ENCODE peak calls at places on chromosomes 11 and 22, in five cellular contexts. One of them, this sample, is unnamed.

GRCh38 chr22:42930810-42931420 is 73.8 kb upstream of the ARFGAP3 start:
- DNase-seq in brain microvascular endothelial cell: peak
- DNase-seq in tibial nerve: no peak
- DNase-seq in epithelial cell of esophagus: peak
- DNase-seq in fibroblast of lung: no peak
- DNase-seq in this sample: no peak

GRCh38 chr22:36951746-36952145 is 38.3 kb downstream of the CSF2RB start:
- DNase-seq in brain microvascular endothelial cell: no peak
- DNase-seq in tibial nerve: no peak
- DNase-seq in epithelial cell of esophagus: no peak
- DNase-seq in fibroblast of lung: no peak
- DNase-seq in this sample: no peak

GRCh38 chr11:101706015-101706414 is 122.2 kb upstream of the TRPC6 start:
- DNase-seq in brain microvascular endothelial cell: no peak
- DNase-seq in tibial nerve: no peak
- DNase-seq in epithelial cell of esophagus: no peak
- DNase-seq in fibroblast of lung: peak
- DNase-seq in this sample: no peak

GRCh38 chr11:44755553-44756505 is 29.1 kb downstream of the TSPAN18 start:
- DNase-seq in brain microvascular endothelial cell: no peak
- DNase-seq in tibial nerve: no peak
- DNase-seq in epithelial cell of esophagus: no peak
- DNase-seq in fibroblast of lung: no peak
- DNase-seq in this sample: no peak

GRCh38 chr22:40200795-40201194 is 23.1 kb downstream of the TNRC6B start:
- DNase-seq in brain microvascular endothelial cell: no peak
- DNase-seq in tibial nerve: no peak
- DNase-seq in epithelial cell of esophagus: no peak
- DNase-seq in fibroblast of lung: no peak
- DNase-seq in this sample: no peak

GRCh38 chr11:26715133-26715532 is 6.7 kb downstream of the SLC5A12 start:
- DNase-seq in brain microvascular endothelial cell: no peak
- DNase-seq in tibial nerve: no peak
- DNase-seq in epithelial cell of esophagus: no peak
- DNase-seq in fibroblast of lung: no peak
- DNase-seq in this sample: no peak

GRCh38 chr11:78350646-78351165 is 66.9 kb downstream of the GAB2 start:
- DNase-seq in brain microvascular endothelial cell: no peak
- DNase-seq in tibial nerve: peak
- DNase-seq in epithelial cell of esophagus: no peak
- DNase-seq in fibroblast of lung: peak
- DNase-seq in this sample: no peak

GRCh38 chr22:47043835-47044721 is 281.6 kb downstream of the TBC1D22A start:
- DNase-seq in brain microvascular endothelial cell: no peak
- DNase-seq in tibial nerve: no peak
- DNase-seq in epithelial cell of esophagus: peak
- DNase-seq in fibroblast of lung: peak
- DNase-seq in this sample: no peak

GRCh38 chr22:30286331-30286730 is 3.0 kb downstream of the CASTOR1 start:
- DNase-seq in brain microvascular endothelial cell: no peak
- DNase-seq in tibial nerve: no peak
- DNase-seq in epithelial cell of esophagus: no peak
- DNase-seq in fibroblast of lung: no peak
- DNase-seq in this sample: no peak

GRCh38 chr11:64776875-64777274 is 1.5 kb downstream of the SF1 start:
- DNase-seq in brain microvascular endothelial cell: no peak
- DNase-seq in tibial nerve: no peak
- DNase-seq in epithelial cell of esophagus: no peak
- DNase-seq in fibroblast of lung: no peak
- DNase-seq in this sample: no peak

GRCh38 chr11:36006556-36006955 is 62.7 kb downstream of the LDLRAD3 start:
- DNase-seq in brain microvascular endothelial cell: no peak
- DNase-seq in tibial nerve: no peak
- DNase-seq in epithelial cell of esophagus: no peak
- DNase-seq in fibroblast of lung: no peak
- DNase-seq in this sample: no peak

GRCh38 chr11:64333556-64333955 is 6.4 kb upstream of the CCDC88B start:
- DNase-seq in brain microvascular endothelial cell: no peak
- DNase-seq in tibial nerve: no peak
- DNase-seq in epithelial cell of esophagus: no peak
- DNase-seq in fibroblast of lung: no peak
- DNase-seq in this sample: no peak

GRCh38 chr22:25833091-25833490 is 91.1 kb downstream of the MYO18B start:
- DNase-seq in brain microvascular endothelial cell: no peak
- DNase-seq in tibial nerve: no peak
- DNase-seq in epithelial cell of esophagus: no peak
- DNase-seq in fibroblast of lung: no peak
- DNase-seq in this sample: no peak
- TF ChIP-seq CTCF in brain microvascular endothelial cell: no peak
- TF ChIP-seq CTCF in tibial nerve: no peak
- TF ChIP-seq CTCF in epithelial cell of esophagus: no peak
- TF ChIP-seq CTCF in fibroblast of lung: no peak
- TF ChIP-seq CTCF in this sample: no peak

GRCh38 chr11:90434858-90435257 is 212.0 kb upstream of the CHORDC1 start:
- DNase-seq in brain microvascular endothelial cell: peak
- DNase-seq in tibial nerve: no peak
- DNase-seq in epithelial cell of esophagus: peak
- DNase-seq in fibroblast of lung: peak
- DNase-seq in this sample: no peak
- TF ChIP-seq CTCF in brain microvascular endothelial cell: no peak
- TF ChIP-seq CTCF in tibial nerve: no peak
- TF ChIP-seq CTCF in epithelial cell of esophagus: peak
- TF ChIP-seq CTCF in fibroblast of lung: no peak
- TF ChIP-seq CTCF in this sample: peak

DNA sequence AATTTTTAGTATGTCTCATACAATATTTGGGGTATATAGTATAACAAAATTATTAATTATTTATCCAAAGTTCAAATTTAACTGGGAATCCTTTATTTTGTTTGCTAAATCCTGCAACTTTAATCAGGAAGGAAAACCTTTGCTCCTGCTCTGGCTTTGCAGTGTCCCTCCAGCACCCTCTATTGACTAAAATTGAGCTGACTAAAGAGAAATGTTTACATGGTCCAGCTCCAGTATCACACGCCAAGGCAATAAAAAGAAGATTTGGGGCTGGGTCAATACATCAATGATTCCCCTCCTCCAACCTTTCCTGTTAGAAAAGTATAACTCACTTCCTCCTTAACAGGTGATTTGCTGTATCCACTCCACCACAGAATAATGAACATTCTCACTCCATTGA is 153.0 kb upstream of the LRRC4C start:
- DNase-seq in brain microvascular endothelial cell: no peak
- DNase-seq in tibial nerve: no peak
- DNase-seq in epithelial cell of esophagus: no peak
- DNase-seq in fibroblast of lung: no peak
- DNase-seq in this sample: no peak
- TF ChIP-seq CTCF in brain microvascular endothelial cell: no peak
- TF ChIP-seq CTCF in tibial nerve: no peak
- TF ChIP-seq CTCF in epithelial cell of esophagus: no peak
- TF ChIP-seq CTCF in fibroblast of lung: no peak
- TF ChIP-seq CTCF in this sample: peak

DNA sequence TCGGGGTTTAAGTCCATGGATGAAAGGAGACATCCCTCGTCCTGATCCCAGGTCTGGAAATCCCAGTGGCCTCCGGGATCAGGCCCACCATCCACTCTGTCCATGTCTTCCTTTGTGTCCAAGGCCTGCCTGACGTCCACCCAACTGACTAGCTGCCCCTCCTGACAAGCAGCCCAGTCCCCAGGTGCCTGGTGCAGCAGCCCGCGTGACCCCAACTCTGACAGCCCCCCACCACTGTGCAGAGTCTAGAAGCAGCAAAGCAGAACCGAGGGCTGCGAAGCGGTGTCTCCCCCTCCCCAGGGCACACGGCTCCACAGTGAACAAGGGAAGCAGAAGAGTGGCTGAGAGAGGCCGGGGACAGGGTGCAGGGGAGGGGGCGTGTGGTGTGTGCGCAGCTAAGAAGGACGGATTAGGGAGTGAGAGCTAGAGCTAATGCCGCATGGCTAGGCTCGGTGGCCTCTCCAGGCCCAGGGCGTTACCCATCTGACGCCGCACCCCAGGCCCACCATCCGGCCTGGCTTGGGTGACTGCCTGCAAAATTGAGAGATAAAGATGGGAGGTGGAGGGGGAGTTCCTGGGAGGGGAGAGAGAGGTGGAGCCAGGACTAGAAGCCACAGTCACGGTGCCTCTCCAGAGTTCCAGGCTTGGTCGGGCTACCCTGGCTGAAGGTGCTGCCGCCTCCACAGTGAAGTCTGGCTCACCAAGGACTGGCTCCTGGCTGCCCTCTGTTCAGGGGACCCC is 16.6 kb upstream of the BAIAP2L2 start:
- DNase-seq in brain microvascular endothelial cell: no peak
- DNase-seq in tibial nerve: no peak
- DNase-seq in epithelial cell of esophagus: no peak
- DNase-seq in fibroblast of lung: no peak
- DNase-seq in this sample: no peak
- TF ChIP-seq CTCF in brain microvascular endothelial cell: no peak
- TF ChIP-seq CTCF in tibial nerve: no peak
- TF ChIP-seq CTCF in epithelial cell of esophagus: no peak
- TF ChIP-seq CTCF in fibroblast of lung: no peak
- TF ChIP-seq CTCF in this sample: no peak

GRCh38 chr22:16776088-16776487 is 49.1 kb downstream of the XKR3 start:
- DNase-seq in brain microvascular endothelial cell: no peak
- DNase-seq in tibial nerve: no peak
- DNase-seq in epithelial cell of esophagus: no peak
- DNase-seq in fibroblast of lung: no peak
- DNase-seq in this sample: no peak

GRCh38 chr22:16777284-16777924 is 47.8 kb downstream of the XKR3 start:
- DNase-seq in brain microvascular endothelial cell: no peak
- DNase-seq in tibial nerve: no peak
- DNase-seq in epithelial cell of esophagus: no peak
- DNase-seq in fibroblast of lung: no peak
- DNase-seq in this sample: no peak

DNA sequence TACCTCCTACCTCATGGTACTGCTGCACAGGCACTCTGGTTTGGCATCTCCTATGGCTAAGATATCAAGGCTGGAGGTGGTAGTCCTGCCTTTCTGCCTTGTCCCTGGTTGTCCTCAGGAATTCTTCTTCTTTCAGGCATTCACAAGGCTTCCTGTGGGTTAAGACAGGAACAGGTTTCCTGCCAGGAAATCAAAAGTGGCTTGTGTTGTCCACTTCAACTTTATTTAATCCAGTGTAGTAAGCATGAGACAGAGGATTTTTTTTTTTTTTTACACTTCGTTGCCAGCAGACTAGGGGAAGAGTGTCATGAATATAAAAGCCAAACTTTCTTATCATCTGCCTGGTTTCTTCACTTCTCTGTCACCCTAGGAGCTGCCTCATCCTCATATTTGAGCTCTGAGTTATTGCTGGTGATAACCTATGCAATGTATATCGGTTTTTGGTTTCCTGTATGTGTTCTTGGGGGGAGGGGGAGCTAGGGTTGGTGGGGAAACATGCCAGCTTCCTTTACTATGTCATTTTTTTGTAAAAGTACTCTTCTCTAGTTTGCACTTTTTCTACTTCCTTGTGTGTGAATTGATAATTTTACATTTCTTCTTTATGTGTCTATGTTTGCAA is 50.2 kb downstream of the XKR3 start:
- DNase-seq in brain microvascular endothelial cell: no peak
- DNase-seq in tibial nerve: no peak
- DNase-seq in epithelial cell of esophagus: no peak
- DNase-seq in fibroblast of lung: no peak
- DNase-seq in this sample: no peak
- TF ChIP-seq CTCF in brain microvascular endothelial cell: no peak
- TF ChIP-seq CTCF in tibial nerve: no peak
- TF ChIP-seq CTCF in epithelial cell of esophagus: no peak
- TF ChIP-seq CTCF in fibroblast of lung: no peak
- TF ChIP-seq CTCF in this sample: no peak

This sample was measured in D721Med.